ENCODE peak calls at places on chromosomes 3 and 15, in six cellular contexts. W is tibial nerve, K is A549, H is K562, J is upper lobe of left lung, I is GM12878. Z is an unnamed sample. For H3K4me1, the result is how much of the 10 kb centered on the place peaks cover.

GRCh38 chr3:193791041-193792032 is 198.3 kb downstream of the OPA1 start:
- DNase-seq in W (no peak), K (no peak), H (no peak), J (peak), I (no peak), Z (no peak)

GRCh38 chr3:170714151-170714550 is 128.3 kb upstream of the SLC7A14 start:
- DNase-seq in W (no peak), K (no peak), H (no peak), J (no peak), I (no peak), Z (no peak)

GRCh38 chr15:56805466-56806146 is 72.3 kb upstream of the ZNF280D start:
- DNase-seq in W (peak), K (peak), H (no peak), J (no peak), I (no peak), Z (no peak)

GRCh38 chr15:73225358-73226015 is 143.3 kb downstream of the HCN4 start:
- DNase-seq in W (no peak), K (peak), H (peak), J (no peak), I (no peak), Z (no peak)

GRCh38 chr3:177932346-177932745 is 603.9 kb upstream of the KCNMB2 start:
- DNase-seq in W (no peak), K (no peak), H (no peak), J (no peak), I (no peak), Z (no peak)

GRCh38 chr3:53161820-53162671 is 1.0 kb downstream of the PRKCD start:
- DNase-seq in W (no peak), K (peak), H (peak), J (peak), I (no peak), Z (no peak)

GRCh38 chr15:69384626-69385025 is 29.5 kb upstream of the KIF23 start:
- DNase-seq in W (no peak), K (no peak), H (no peak), J (no peak), I (no peak), Z (peak)

GRCh38 chr15:96181873-96182301 is 148.6 kb upstream of the NR2F2 start:
- DNase-seq in W (peak), K (no peak), H (no peak), J (peak), I (no peak), Z (peak)

GRCh38 chr3:37956353-37957184 is 34.0 kb upstream of the VILL start:
- DNase-seq in W (no peak), K (no peak), H (no peak), J (no peak), I (no peak), Z (no peak)

GRCh38 chr3:16885588-16885903 is 791 bp downstream of the PLCL2 start:
- DNase-seq in W (no peak), K (no peak), H (no peak), J (no peak), I (no peak), Z (no peak)

GRCh38 chr3:40756500-40756899 is 231.7 kb downstream of the ZNF621 start:
- DNase-seq in W (no peak), K (no peak), H (no peak), J (no peak), I (no peak), Z (no peak)

GRCh38 chr3:15272431-15273196 is 59.8 kb downstream of the SH3BP5 start:
- DNase-seq in W (no peak), K (no peak), H (no peak), J (no peak), I (no peak), Z (peak)

GRCh38 chr15:91032919-91033803 is 10.8 kb upstream of the VPS33B start:
- DNase-seq in W (no peak), K (peak), H (peak), J (peak), I (no peak), Z (no peak)

GRCh38 chr3:161560006-161560637 is 63.5 kb downstream of the OTOL1 start:
- DNase-seq in W (peak), K (peak), H (no peak), J (no peak), I (no peak), Z (peak)

GRCh38 chr3:113354307-113354706 is 87.0 kb downstream of the CFAP44 start:
- DNase-seq in W (no peak), K (peak), H (no peak), J (no peak), I (no peak), Z (no peak)

GRCh38 chr15:96115642-96116041 is 214.9 kb upstream of the NR2F2 start:
- DNase-seq in W (no peak), K (no peak), H (no peak), J (no peak), I (no peak), Z (no peak)

GRCh38 chr3:86180696-86181095 is 810.3 kb downstream of the VGLL3 start:
- DNase-seq in W (no peak), K (peak), H (no peak), J (no peak), I (no peak), Z (no peak)

GRCh38 chr15:100802421-100803157 is 77.0 kb upstream of the ALDH1A3 start:
- DNase-seq in W (no peak), K (no peak), H (no peak), J (no peak), I (no peak), Z (no peak)

GRCh38 chr3:40464339-40465110 is 7.4 kb downstream of the RPL14 start:
- DNase-seq in W (no peak), K (no peak), H (no peak), J (no peak), I (no peak), Z (no peak)

GRCh38 chr3:23017800-23018199 is 185.3 kb upstream of the UBE2E2 start:
- DNase-seq in W (no peak), K (no peak), H (no peak), J (no peak), I (no peak), Z (no peak)

GRCh38 chr3:157836022-157836421 is 270.2 kb downstream of the SHOX2 start:
- DNase-seq in W (no peak), K (no peak), H (no peak), J (no peak), I (no peak), Z (no peak)

GRCh38 chr3:24096695-24097290 is 151.7 kb downstream of the NR1D2 start:
- DNase-seq in W (no peak), K (no peak), H (no peak), J (no peak), I (no peak), Z (no peak)

GRCh38 chr3:50327943-50328691 is at the start of gene TUSC2:
- DNase-seq in W (peak), K (peak), H (peak), J (peak), I (peak), Z (peak)

GRCh38 chr3:50334339-50335075 is 6.1 kb downstream of the RASSF1 start:
- DNase-seq in W (no peak), K (no peak), H (no peak), J (no peak), I (no peak), Z (no peak)

GRCh38 chr3:50330330-50330729 is 2.3 kb upstream of the TUSC2 start:
- DNase-seq in W (no peak), K (no peak), H (no peak), J (no peak), I (no peak), Z (no peak)

GRCh38 chr3:50333744-50334328 is 5.8 kb upstream of the TUSC2 start:
- DNase-seq in W (peak), K (no peak), H (no peak), J (no peak), I (no peak), Z (no peak)

DNA sequence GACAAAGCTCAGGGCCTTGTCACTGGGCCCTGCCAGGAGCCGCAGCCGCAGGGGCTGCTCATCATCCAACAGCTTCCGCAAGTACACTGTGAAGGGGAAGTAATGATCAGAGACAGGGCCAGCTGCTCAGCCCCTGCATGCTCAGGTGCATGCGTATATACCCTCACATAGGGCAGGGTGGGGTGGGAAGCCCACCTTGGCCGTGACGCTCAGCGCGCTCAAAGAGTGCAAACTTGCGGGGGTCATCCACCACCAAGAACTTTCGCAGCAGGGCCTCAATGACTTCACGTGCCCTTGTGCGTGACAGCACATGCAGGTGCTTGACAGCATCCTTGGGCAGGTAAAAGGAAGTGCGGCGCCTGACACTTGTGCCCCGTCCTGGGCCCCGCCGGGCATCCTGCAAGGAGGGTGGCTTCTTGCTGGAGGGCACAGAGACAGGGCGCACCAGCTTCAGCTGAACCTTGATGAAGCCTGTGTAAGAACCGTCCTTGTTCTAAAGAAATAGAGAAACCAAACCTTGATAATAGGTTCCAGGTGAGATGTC is 3.4 kb upstream of the TUSC2 start:
- DNase-seq in W (no peak), K (no peak), H (no peak), J (no peak), I (no peak), Z (no peak)
- H3K4me1 ChIP-seq in W (half or more), K (under half), H (under half), J (half or more), I (under half), Z (under half)

GRCh38 chr3:66220602-66221377 is at the start of gene SLC25A26:
- DNase-seq in W (peak), K (peak), H (peak), J (peak), I (peak), Z (peak)
- TF ChIP-seq EP300 in W (peak), K (no peak), H (no peak), J (no peak), I (no peak), Z (no peak)

GRCh38 chr3:55624238-55624637 is 137.1 kb upstream of the WNT5A start:
- DNase-seq in W (peak), K (no peak), H (no peak), J (peak), I (peak), Z (no peak)

GRCh38 chr3:55622116-55622515 is 135.0 kb upstream of the WNT5A start:
- DNase-seq in W (no peak), K (no peak), H (no peak), J (no peak), I (no peak), Z (no peak)

GRCh38 chr3:55621648-55622047 is 134.5 kb upstream of the WNT5A start:
- DNase-seq in W (no peak), K (no peak), H (no peak), J (no peak), I (no peak), Z (no peak)

GRCh38 chr3:55623786-55624185 is 136.7 kb upstream of the WNT5A start:
- DNase-seq in W (no peak), K (no peak), H (no peak), J (no peak), I (no peak), Z (no peak)

DNA sequence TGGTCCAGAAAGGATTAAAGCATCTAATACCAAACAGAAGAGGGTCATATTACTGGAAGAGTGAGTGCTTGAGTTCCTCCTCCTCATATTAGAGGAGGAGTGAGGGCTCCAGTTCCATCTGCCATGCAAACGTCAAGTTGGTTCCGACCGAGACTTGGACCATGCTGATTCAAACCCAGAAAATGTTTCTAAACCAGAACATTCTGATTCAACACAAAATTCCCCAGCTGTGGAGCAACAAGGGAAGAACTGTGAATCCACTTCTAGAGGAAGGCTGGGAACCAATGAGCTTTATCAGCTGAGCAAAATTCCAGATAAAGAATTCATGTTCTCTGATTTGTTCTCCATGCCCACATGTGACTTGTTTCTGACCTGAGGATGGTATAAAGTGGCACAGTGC is 135.6 kb upstream of the WNT5A start:
- DNase-seq in W (no peak), K (no peak), H (no peak), J (no peak), I (no peak), Z (no peak)
- H3K4me1 ChIP-seq in W (under half), K (under half), H (under half), J (under half), I (half or more), Z (under half)

DNA sequence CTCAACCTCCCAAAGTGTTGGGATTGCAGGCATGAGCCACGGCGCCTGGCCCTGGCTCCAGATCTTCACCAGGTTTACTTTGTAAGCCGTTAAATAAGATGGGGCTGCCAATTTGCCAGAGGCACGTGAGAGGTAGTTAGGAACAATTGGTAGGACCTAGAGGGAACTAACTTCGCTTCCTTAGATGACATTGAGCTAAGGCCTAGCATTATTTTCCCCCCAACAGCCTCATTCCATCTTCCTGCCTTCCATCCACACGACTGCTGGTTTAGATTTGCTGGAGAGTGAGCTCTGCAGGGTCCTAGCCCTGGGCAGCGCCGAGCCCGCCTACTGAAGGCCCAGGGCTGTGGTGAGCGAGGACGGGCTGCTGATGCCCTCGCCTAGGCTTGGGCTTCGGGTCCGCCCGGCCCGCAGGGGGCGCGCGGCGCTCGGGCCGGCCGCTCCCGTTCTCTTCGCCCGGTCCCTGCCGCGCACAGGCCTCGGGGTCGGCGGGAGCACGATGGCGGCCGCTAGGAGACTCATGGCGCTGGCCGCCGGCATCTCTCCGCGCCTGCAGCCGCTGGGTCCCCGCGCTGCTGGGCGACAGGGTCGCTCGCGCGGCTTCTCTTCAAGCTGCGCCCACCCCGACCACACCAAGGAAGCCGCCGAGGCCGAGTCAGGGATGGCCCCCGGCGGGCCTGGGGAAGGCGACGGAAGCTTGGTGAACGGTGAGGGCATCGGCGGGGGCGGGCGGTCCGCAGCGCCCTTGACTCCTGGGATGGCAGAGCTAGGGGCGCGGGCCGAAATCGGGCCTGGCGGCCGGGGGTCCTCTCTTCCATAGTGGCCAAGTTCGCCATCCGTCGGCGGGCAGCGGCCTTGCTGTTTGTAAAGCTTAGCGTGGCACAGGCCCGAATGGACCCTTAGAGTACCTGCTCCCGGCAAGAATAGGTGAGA is 21.9 kb downstream of the DHX30 start:
- DNase-seq in W (peak), K (peak), H (peak), J (peak), I (peak), Z (peak)
- TF ChIP-seq EP300 in W (peak), K (no peak), H (no peak), J (no peak), I (no peak), Z (no peak)

GRCh38 chr3:46926039-46926438 is 48.5 kb downstream of the PTH1R start:
- DNase-seq in W (no peak), K (peak), H (peak), J (peak), I (no peak), Z (peak)
- H3K4me1 ChIP-seq in W (half or more), K (half or more), H (under half), J (half or more), I (half or more), Z (half or more)

GRCh38 chr15:75355369-75355768 is 8.5 kb downstream of the NEIL1 start:
- DNase-seq in W (no peak), K (no peak), H (no peak), J (no peak), I (no peak), Z (peak)
- TF ChIP-seq EP300 in W (no peak), K (no peak), H (no peak), J (no peak), I (no peak), Z (no peak)

DNA sequence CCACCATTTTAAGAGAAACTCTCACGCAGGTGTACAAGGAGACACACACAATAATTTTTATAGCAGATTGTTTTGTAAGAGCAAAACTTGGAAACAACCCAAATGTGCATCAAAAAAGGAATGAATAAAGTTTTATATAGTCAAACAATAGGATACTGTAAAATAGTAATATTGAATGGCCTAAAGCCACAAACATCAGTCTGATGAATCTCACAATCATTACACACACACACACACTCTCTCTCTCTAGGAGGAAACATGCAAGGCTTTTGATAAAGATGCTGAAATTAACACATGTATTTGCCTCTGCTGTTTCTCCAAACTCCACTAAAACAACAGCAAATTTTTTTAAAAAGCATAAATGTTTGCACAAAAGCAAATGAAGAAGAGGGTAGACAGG is 37.3 kb downstream of the ADIPOQ start:
- DNase-seq in W (no peak), K (no peak), H (no peak), J (no peak), I (no peak), Z (no peak)
- H3K4me1 ChIP-seq in W (under half), K (under half), H (under half), J (under half), I (under half), Z (under half)

DNA sequence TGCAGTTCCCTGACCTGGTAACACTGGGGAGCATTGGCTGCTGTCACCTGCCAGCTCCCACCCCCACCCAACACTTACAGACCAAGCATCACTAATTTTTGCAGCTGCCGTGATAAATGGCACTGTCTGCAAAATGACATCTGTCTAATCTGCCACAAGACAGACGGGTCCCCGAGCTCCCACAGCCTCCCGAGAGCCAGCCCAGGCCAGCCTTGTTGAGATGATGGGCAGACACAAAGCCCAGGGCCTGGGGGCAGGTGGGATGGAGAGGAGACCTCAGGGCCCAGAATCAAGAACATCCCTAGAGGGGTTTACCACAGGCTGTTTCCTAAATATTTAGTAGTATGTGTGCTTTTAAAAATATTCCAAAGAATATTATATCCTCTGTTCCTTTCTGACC is 203.4 kb downstream of the TBC1D2B start:
- DNase-seq in W (no peak), K (no peak), H (no peak), J (no peak), I (no peak), Z (no peak)
- TF ChIP-seq EP300 in W (no peak), K (no peak), H (no peak), J (no peak), I (no peak), Z (no peak)

DNA sequence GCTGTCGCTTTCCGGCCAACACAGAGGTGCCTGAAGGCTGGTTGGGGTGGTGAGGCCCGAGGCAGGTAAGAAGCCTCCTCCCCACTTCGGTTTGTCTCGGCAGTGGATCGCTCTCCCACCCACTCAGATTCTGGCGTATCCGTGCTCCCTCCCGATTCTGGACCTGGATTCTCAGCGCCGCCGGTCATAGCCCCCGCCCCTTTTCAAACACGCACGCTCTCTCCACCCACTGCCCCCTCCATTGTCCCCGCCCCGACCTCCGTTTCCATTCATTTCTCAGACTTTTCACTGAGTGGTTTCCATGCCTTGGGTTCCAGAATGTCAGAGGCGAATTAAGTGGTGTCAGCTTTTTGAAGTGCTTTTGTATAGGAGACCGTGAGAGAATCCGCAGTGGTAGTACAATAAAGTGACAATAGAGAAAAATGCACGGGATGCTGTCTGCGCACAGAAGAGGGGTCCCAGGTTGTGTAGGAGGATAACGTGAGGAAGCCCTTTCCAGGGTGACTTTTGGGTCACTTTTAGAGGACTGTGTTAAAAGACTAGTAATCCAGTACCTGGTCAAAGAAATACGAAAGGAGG is at the start of gene SENP8:
- DNase-seq in W (no peak), K (no peak), H (peak), J (no peak), I (no peak), Z (no peak)
- H3K4me1 ChIP-seq in W (under half), K (under half), H (under half), J (under half), I (under half), Z (under half)

Z was measured in sigmoid colon.